ENCODE peak calls at places on chromosome 22, in ten cellular contexts. T, M, W, H, S, E, A, I, U and X are unnamed samples.

GRCh38 chr22:27107824-27108223 is 450.4 kb downstream of the MIAT start:
- DNase-seq in T (peak), M (peak), W (peak), H (no peak), S (peak), E (no peak), A (peak), I (peak), U (peak), X (peak)

GRCh38 chr22:32776800-32777199 is 24.7 kb upstream of the TIMP3 start:
- DNase-seq in T (no peak), M (no peak), W (no peak), H (no peak), S (no peak), E (no peak), A (no peak), I (no peak), U (no peak), X (no peak)

GRCh38 chr22:25563757-25564319 is 637 bp upstream of the GRK3 start:
- DNase-seq in T (peak), M (peak), W (no peak), H (peak), S (no peak), E (peak), A (no peak), I (peak), U (no peak), X (no peak)

GRCh38 chr22:17753401-17753989 is 20.8 kb downstream of the BID start:
- DNase-seq in T (no peak), M (no peak), W (no peak), H (no peak), S (peak), E (no peak), A (no peak), I (peak), U (no peak), X (peak)

GRCh38 chr22:26033071-26033470 is 136.2 kb upstream of the SEZ6L start:
- DNase-seq in T (no peak), M (no peak), W (no peak), H (no peak), S (no peak), E (no peak), A (no peak), I (no peak), U (no peak), X (no peak)

GRCh38 chr22:38051900-38052862 is 5.0 kb upstream of the PICK1 start:
- DNase-seq in T (peak), M (peak), W (peak), H (peak), S (peak), E (peak), A (peak), I (peak), U (peak), X (peak)

GRCh38 chr22:39110631-39111561 is 13.9 kb downstream of the APOBEC3H start:
- DNase-seq in T (no peak), M (no peak), W (no peak), H (no peak), S (no peak), E (no peak), A (no peak), I (no peak), U (no peak), X (no peak)

GRCh38 chr22:39973656-39974055 is 13.5 kb downstream of the TMA7B start:
- DNase-seq in T (no peak), M (no peak), W (no peak), H (no peak), S (no peak), E (no peak), A (no peak), I (no peak), U (no peak), X (no peak)

GRCh38 chr22:26894766-26895485 is 237.5 kb downstream of the MIAT start:
- DNase-seq in T (no peak), M (peak), W (peak), H (no peak), S (peak), E (no peak), A (no peak), I (no peak), U (peak), X (peak)

GRCh38 chr22:49281467-49282340 is 546.0 kb downstream of the BRD1 start:
- DNase-seq in T (no peak), M (no peak), W (no peak), H (no peak), S (peak), E (no peak), A (no peak), I (no peak), U (peak), X (no peak)

GRCh38 chr22:37197451-37198289 is 9.6 kb upstream of the C1QTNF6 start:
- DNase-seq in T (no peak), M (peak), W (peak), H (no peak), S (peak), E (peak), A (peak), I (peak), U (peak), X (peak)

GRCh38 chr22:32752326-32752725 is 49.2 kb upstream of the TIMP3 start:
- DNase-seq in T (no peak), M (no peak), W (no peak), H (no peak), S (peak), E (no peak), A (no peak), I (no peak), U (no peak), X (peak)

GRCh38 chr22:49021926-49022815 is 805.5 kb downstream of the BRD1 start:
- DNase-seq in T (no peak), M (peak), W (no peak), H (no peak), S (no peak), E (no peak), A (no peak), I (no peak), U (no peak), X (no peak)

GRCh38 chr22:40024201-40025061 is 29.7 kb downstream of the FAM83F start:
- DNase-seq in T (no peak), M (peak), W (peak), H (peak), S (peak), E (peak), A (peak), I (peak), U (peak), X (peak)

GRCh38 chr22:39710380-39711117 is 140.0 kb downstream of the CACNA1I start:
- DNase-seq in T (no peak), M (peak), W (peak), H (no peak), S (peak), E (no peak), A (no peak), I (no peak), U (no peak), X (no peak)

GRCh38 chr22:25623310-25623734 is 58.8 kb downstream of the GRK3 start:
- DNase-seq in T (no peak), M (no peak), W (no peak), H (no peak), S (no peak), E (no peak), A (no peak), I (no peak), U (no peak), X (no peak)

GRCh38 chr22:39997939-39998726 is 3.4 kb downstream of the FAM83F start:
- DNase-seq in T (no peak), M (peak), W (peak), H (no peak), S (peak), E (no peak), A (peak), I (peak), U (peak), X (no peak)

GRCh38 chr22:30893434-30894370 is 74.9 kb downstream of the MORC2 start:
- DNase-seq in T (no peak), M (no peak), W (no peak), H (no peak), S (no peak), E (no peak), A (peak), I (no peak), U (no peak), X (no peak)

GRCh38 chr22:32389685-32390084 is 22.4 kb downstream of the RTCB start:
- DNase-seq in T (no peak), M (no peak), W (peak), H (no peak), S (no peak), E (no peak), A (no peak), I (no peak), U (no peak), X (peak)

GRCh38 chr22:39999144-39999757 is 4.5 kb downstream of the FAM83F start:
- DNase-seq in T (no peak), M (peak), W (peak), H (no peak), S (peak), E (no peak), A (no peak), I (peak), U (peak), X (peak)

GRCh38 chr22:37279469-37279868 is 2.8 kb upstream of the CYTH4 start:
- DNase-seq in T (no peak), M (no peak), W (no peak), H (no peak), S (peak), E (no peak), A (no peak), I (no peak), U (no peak), X (no peak)

GRCh38 chr22:50302041-50302541 is 5.4 kb downstream of the PLXNB2 start:
- DNase-seq in T (no peak), M (no peak), W (peak), H (no peak), S (no peak), E (no peak), A (peak), I (peak), U (no peak), X (no peak)

GRCh38 chr22:38078046-38078840 is 5.7 kb downstream of the SLC16A8 start:
- DNase-seq in T (no peak), M (no peak), W (no peak), H (no peak), S (no peak), E (peak), A (no peak), I (peak), U (no peak), X (no peak)

GRCh38 chr22:27115816-27116256 is 458.4 kb downstream of the MIAT start:
- DNase-seq in T (no peak), M (peak), W (peak), H (no peak), S (peak), E (no peak), A (peak), I (no peak), U (peak), X (peak)

GRCh38 chr22:30948930-30949342 is 19.6 kb downstream of the MORC2 start:
- DNase-seq in T (no peak), M (no peak), W (no peak), H (no peak), S (peak), E (no peak), A (no peak), I (no peak), U (no peak), X (peak)

GRCh38 chr22:39106326-39106725 is 9.3 kb downstream of the APOBEC3H start:
- DNase-seq in T (no peak), M (no peak), W (no peak), H (no peak), S (no peak), E (no peak), A (no peak), I (no peak), U (no peak), X (no peak)

GRCh38 chr22:49044776-49045175 is 782.9 kb downstream of the BRD1 start:
- DNase-seq in T (no peak), M (no peak), W (no peak), H (no peak), S (no peak), E (no peak), A (no peak), I (no peak), U (no peak), X (no peak)

GRCh38 chr22:27687984-27688545 is 113.5 kb downstream of the MN1 start:
- DNase-seq in T (no peak), M (no peak), W (no peak), H (no peak), S (peak), E (no peak), A (no peak), I (no peak), U (no peak), X (peak)

GRCh38 chr22:46996595-46997310 is 234.3 kb downstream of the TBC1D22A start:
- DNase-seq in T (no peak), M (peak), W (no peak), H (no peak), S (no peak), E (no peak), A (no peak), I (no peak), U (peak), X (no peak)

GRCh38 chr22:38454361-38455062 is 487 bp downstream of the KCNJ4 start:
- DNase-seq in T (no peak), M (no peak), W (no peak), H (no peak), S (no peak), E (no peak), A (no peak), I (no peak), U (no peak), X (no peak)

GRCh38 chr22:47446821-47447810 is 684.7 kb downstream of the TBC1D22A start:
- DNase-seq in T (peak), M (no peak), W (no peak), H (no peak), S (no peak), E (peak), A (no peak), I (no peak), U (no peak), X (no peak)

GRCh38 chr22:37419916-37420655 is 7.2 kb downstream of the ELFN2 start:
- DNase-seq in T (no peak), M (no peak), W (no peak), H (no peak), S (peak), E (peak), A (no peak), I (no peak), U (no peak), X (no peak)

GRCh38 chr22:49712195-49712791 is 115.4 kb downstream of the BRD1 start:
- DNase-seq in T (no peak), M (no peak), W (peak), H (no peak), S (peak), E (no peak), A (no peak), I (no peak), U (no peak), X (no peak)

GRCh38 chr22:37884420-37884819 is 21.7 kb upstream of the MICALL1 start:
- DNase-seq in T (no peak), M (no peak), W (no peak), H (no peak), S (no peak), E (no peak), A (no peak), I (no peak), U (no peak), X (peak)

GRCh38 chr22:21686193-21686608 is 20.4 kb downstream of the PPIL2 start:
- DNase-seq in T (no peak), M (no peak), W (no peak), H (no peak), S (no peak), E (no peak), A (no peak), I (no peak), U (no peak), X (no peak)

GRCh38 chr22:47449508-47450270 is 687.2 kb downstream of the TBC1D22A start:
- DNase-seq in T (no peak), M (no peak), W (no peak), H (no peak), S (no peak), E (peak), A (no peak), I (no peak), U (no peak), X (no peak)

GRCh38 chr22:40855104-40855959 is 1.1 kb downstream of the ST13 start:
- DNase-seq in T (peak), M (no peak), W (peak), H (no peak), S (peak), E (no peak), A (no peak), I (no peak), U (no peak), X (peak)

GRCh38 chr22:48722661-48723060 is 1105.0 kb downstream of the BRD1 start:
- DNase-seq in T (no peak), M (no peak), W (no peak), H (no peak), S (no peak), E (peak), A (no peak), I (no peak), U (no peak), X (no peak)

GRCh38 chr22:31654408-31654807 is 7.6 kb downstream of the PISD start:
- DNase-seq in T (no peak), M (no peak), W (no peak), H (no peak), S (no peak), E (no peak), A (no peak), I (no peak), U (no peak), X (no peak)

GRCh38 chr22:35970601-35971417 is 57.8 kb downstream of the RBFOX2 start:
- DNase-seq in T (no peak), M (no peak), W (no peak), H (no peak), S (peak), E (no peak), A (no peak), I (no peak), U (no peak), X (no peak)
- H3K4me3 ChIP-seq in T (no peak), M (no peak), W (no peak), H (no peak), S (no peak), E (no peak), A (no peak), I (no peak), U (no peak), X (peak)

GRCh38 chr22:29329581-29329980 is 14.1 kb upstream of the RASL10A start:
- DNase-seq in T (no peak), M (no peak), W (no peak), H (no peak), S (no peak), E (peak), A (no peak), I (no peak), U (no peak), X (no peak)

GRCh38 chr22:29327089-29327764 is 11.7 kb upstream of the RASL10A start:
- DNase-seq in T (no peak), M (no peak), W (no peak), H (no peak), S (no peak), E (peak), A (no peak), I (no peak), U (no peak), X (no peak)

GRCh38 chr22:29326481-29326880 is 11.0 kb upstream of the RASL10A start:
- DNase-seq in T (no peak), M (no peak), W (no peak), H (no peak), S (no peak), E (peak), A (no peak), I (no peak), U (no peak), X (no peak)

GRCh38 chr22:29328566-29329500 is 13.3 kb upstream of the RASL10A start:
- DNase-seq in T (no peak), M (no peak), W (no peak), H (no peak), S (peak), E (peak), A (no peak), I (no peak), U (no peak), X (no peak)

GRCh38 chr22:29328055-29328454 is 12.6 kb upstream of the RASL10A start:
- DNase-seq in T (no peak), M (no peak), W (no peak), H (no peak), S (no peak), E (peak), A (no peak), I (no peak), U (no peak), X (no peak)
- TF ChIP-seq CTCF in T (no peak), M (no peak), W (no peak), H (no peak), S (no peak), E (no peak), A (no peak), I (no peak), U (no peak), X (no peak)

GRCh38 chr22:45917146-45917545 is 59.8 kb downstream of the WNT7B start:
- DNase-seq in T (no peak), M (peak), W (no peak), H (no peak), S (no peak), E (no peak), A (peak), I (no peak), U (no peak), X (no peak)
- H3K4me3 ChIP-seq in T (no peak), M (no peak), W (no peak), H (no peak), S (no peak), E (no peak), A (no peak), I (no peak), U (no peak), X (no peak)

DNA sequence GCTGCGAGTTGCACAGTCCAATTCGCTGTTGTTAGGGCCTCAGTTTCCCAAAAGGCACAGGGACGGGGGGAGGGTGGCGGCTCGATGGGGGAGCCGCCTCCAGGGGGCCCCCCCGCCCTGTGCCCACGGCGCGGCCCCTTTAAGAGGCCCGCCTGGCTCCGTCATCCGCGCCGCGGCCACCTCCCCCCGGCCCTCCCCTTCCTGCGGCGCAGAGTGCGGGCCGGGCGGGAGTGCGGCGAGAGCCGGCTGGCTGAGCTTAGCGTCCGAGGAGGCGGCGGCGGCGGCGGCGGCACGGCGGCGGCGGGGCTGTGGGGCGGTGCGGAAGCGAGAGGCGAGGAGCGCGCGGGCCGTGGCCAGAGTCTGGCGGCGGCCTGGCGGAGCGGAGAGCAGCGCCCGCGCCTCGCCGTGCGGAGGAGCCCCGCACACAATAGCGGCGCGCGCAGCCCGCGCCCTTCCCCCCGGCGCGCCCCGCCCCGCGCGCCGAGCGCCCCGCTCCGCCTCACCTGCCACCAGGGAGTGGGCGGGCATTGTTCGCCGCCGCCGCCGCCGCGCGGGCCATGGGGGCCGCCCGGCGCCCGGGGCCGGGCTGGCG is at the start of gene BCR:
- DNase-seq in T (peak), M (peak), W (peak), H (peak), S (peak), E (peak), A (peak), I (peak), U (peak), X (peak)
- TF ChIP-seq CTCF in T (no peak), M (no peak), W (no peak), H (no peak), S (no peak), E (no peak), A (no peak), I (no peak), U (no peak), X (no peak)

GRCh38 chr22:24302591-24302990 is 32.0 kb downstream of the SPECC1L start:
- DNase-seq in T (no peak), M (no peak), W (no peak), H (no peak), S (no peak), E (no peak), A (no peak), I (no peak), U (no peak), X (no peak)
- H3K4me3 ChIP-seq in T (no peak), M (no peak), W (no peak), H (no peak), S (no peak), E (no peak), A (no peak), I (no peak), U (no peak), X (no peak)

GRCh38 chr22:20507253-20508066 is at the start of gene MED15:
- DNase-seq in T (peak), M (peak), W (peak), H (peak), S (peak), E (peak), A (peak), I (peak), U (peak), X (peak)
- TF ChIP-seq CTCF in T (no peak), M (no peak), W (no peak), H (no peak), S (no peak), E (no peak), A (no peak), I (no peak), U (no peak), X (no peak)

DNA sequence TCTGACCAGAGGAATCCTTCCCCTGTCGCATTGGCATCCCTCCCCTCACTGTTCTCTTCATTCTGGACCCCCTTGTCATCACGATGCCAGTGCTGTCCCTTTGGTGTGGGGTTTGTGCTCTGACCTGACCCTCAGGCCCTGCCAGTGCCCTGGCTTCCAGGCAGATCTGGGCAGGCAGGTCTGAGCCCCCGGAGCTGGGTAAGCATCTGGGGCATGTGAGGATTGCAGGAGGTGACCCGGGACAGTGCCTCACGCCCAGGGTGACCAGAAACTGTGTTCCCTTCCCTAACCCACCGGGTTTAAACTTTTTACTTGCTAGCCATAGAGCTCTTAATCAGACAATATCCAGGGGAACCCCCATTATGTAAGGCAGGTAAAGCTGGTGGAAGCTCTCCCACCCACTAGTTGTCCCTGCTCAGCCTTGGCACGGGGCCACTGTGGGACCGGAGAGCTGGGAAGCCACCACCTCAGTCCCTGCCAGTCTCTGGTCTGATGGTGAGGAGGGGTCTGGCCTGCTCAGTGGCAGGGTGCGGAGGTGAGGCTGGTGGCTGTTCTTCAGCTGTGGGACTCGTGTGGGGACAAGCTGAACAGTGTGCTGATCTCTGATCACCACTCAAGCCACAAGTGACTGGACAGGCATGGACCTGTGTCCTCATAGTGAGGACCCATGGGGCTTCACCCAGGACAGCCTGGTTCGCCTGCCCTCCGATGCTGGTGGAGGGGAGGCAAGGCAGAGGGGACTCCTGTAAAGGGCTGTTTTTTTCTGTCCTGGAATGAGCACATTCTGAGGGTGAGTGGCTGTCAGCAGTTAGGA is 38.0 kb downstream of the BCR start:
- DNase-seq in T (no peak), M (peak), W (no peak), H (no peak), S (no peak), E (no peak), A (no peak), I (peak), U (no peak), X (no peak)
- H3K4me3 ChIP-seq in T (no peak), M (no peak), W (no peak), H (no peak), S (no peak), E (no peak), A (no peak), I (no peak), U (no peak), X (no peak)